ENCODE peak calls at places on chromosome 14, in five cellular contexts. D is HFFc6; F is mammary epithelial cell; N is astrocyte of the spinal cord; E is stimulated activated CD4-positive, alpha-beta T cell treated with anti-CD3 and anti-CD28 coated beads, Interleukin-4, amount 100 ng/mL, for 48 hours. R is an unnamed sample.

GRCh38 chr14:62117010-62117717 is 354.9 kb downstream of the SNAPC1 start:
- DNase-seq in N (peak), D (peak), E (peak), F (peak), R (no peak)

GRCh38 chr14:99124482-99125104 is 147.4 kb downstream of the BCL11B start:
- DNase-seq in D (no peak), F (no peak), N (no peak), E (no peak), R (no peak)

GRCh38 chr14:20848316-20848954 is 42.8 kb upstream of the RNASE3 start:
- DNase-seq in N (peak), D (peak), E (no peak), F (peak), R (no peak)

GRCh38 chr14:69712637-69713088 is 54.3 kb upstream of the SRSF5 start:
- DNase-seq in F (peak), D (no peak), E (no peak), N (no peak), R (no peak)

GRCh38 chr14:69325646-69326265 is 65.8 kb downstream of the GALNT16 start:
- DNase-seq in N (no peak), E (no peak), F (no peak), D (no peak), R (no peak)

GRCh38 chr14:101101456-101102056 is 198.0 kb upstream of the RTL1 start:
- DNase-seq in N (no peak), E (no peak), D (no peak), F (peak), R (no peak)

GRCh38 chr14:73823339-73823885 is 28.2 kb upstream of the PTGR2 start:
- DNase-seq in F (no peak), D (no peak), N (no peak), E (no peak), R (no peak)

GRCh38 chr14:103066399-103066798 is 9.1 kb upstream of the CDC42BPB start:
- DNase-seq in N (no peak), E (no peak), F (no peak), D (no peak), R (no peak)

GRCh38 chr14:68945585-68946289 is 33.4 kb downstream of the ACTN1 start:
- DNase-seq in E (no peak), D (no peak), F (no peak), N (no peak), R (no peak)

GRCh38 chr14:77265187-77265515 is 5.9 kb downstream of the NGB start:
- DNase-seq in N (no peak), D (no peak), F (no peak), E (no peak), R (no peak)

GRCh38 chr14:89616425-89617141 is 199.6 kb upstream of the FOXN3 start:
- DNase-seq in F (no peak), E (no peak), N (peak), D (peak), R (no peak)

GRCh38 chr14:23941669-23942068 is 11.9 kb upstream of the DHRS4 start:
- DNase-seq in N (no peak), E (no peak), F (no peak), D (no peak), R (no peak)

GRCh38 chr14:63050694-63051093 is 5.4 kb upstream of the KCNH5 start:
- DNase-seq in F (no peak), D (no peak), E (no peak), N (no peak), R (no peak)